ENCODE peak calls at places on chromosomes 4 and X, in ten cellular contexts. One of them, this sample, is unnamed.
A peak's percentile ranks its signal among the peaks of the same experiment; 100 is the strongest.

GRCh38 chr4:7411896-7412585 is 22.7 kb downstream of the PSAPL1 start:
- DNase-seq in H9: no peak
- DNase-seq in CD4-positive, alpha-beta T cell: no peak
- DNase-seq in hepatocyte: no peak
- DNase-seq in endodermal cell: peak; percentile 20
- DNase-seq in nephron progenitor cell: no peak
- DNase-seq in brain microvascular endothelial cell: no peak
- DNase-seq in HFFc6: no peak
- DNase-seq in AG10803: no peak
- DNase-seq in NB4: no peak
- DNase-seq in this sample: peak; percentile 45

GRCh38 chrX:48560681-48561080 is 13.6 kb upstream of the RBM3 start:
- DNase-seq in AG10803: no peak
- DNase-seq in brain microvascular endothelial cell: no peak
- DNase-seq in H9: no peak
- DNase-seq in HFFc6: no peak
- DNase-seq in nephron progenitor cell: no peak
- DNase-seq in hepatocyte: no peak
- DNase-seq in CD4-positive, alpha-beta T cell: no peak
- DNase-seq in endodermal cell: no peak
- DNase-seq in NB4: no peak
- DNase-seq in this sample: no peak

GRCh38 chr4:121827851-121828250 is 4.2 kb upstream of the CCNA2 start:
- DNase-seq in brain microvascular endothelial cell: no peak
- DNase-seq in CD4-positive, alpha-beta T cell: no peak
- DNase-seq in endodermal cell: no peak
- DNase-seq in NB4: no peak
- DNase-seq in HFFc6: peak; percentile 29
- DNase-seq in H9: no peak
- DNase-seq in hepatocyte: no peak
- DNase-seq in AG10803: peak; percentile 31
- DNase-seq in nephron progenitor cell: no peak
- DNase-seq in this sample: no peak

GRCh38 chr4:88963817-88964216 is 93.2 kb downstream of the FAM13A start:
- DNase-seq in NB4: peak; percentile 1
- DNase-seq in hepatocyte: peak; percentile 15
- DNase-seq in HFFc6: peak; percentile 24
- DNase-seq in AG10803: peak; percentile 11
- DNase-seq in endodermal cell: no peak
- DNase-seq in nephron progenitor cell: no peak
- DNase-seq in CD4-positive, alpha-beta T cell: no peak
- DNase-seq in brain microvascular endothelial cell: no peak
- DNase-seq in H9: no peak
- DNase-seq in this sample: no peak

GRCh38 chr4:7652451-7652871 is 217.7 kb upstream of the PSAPL1 start:
- DNase-seq in nephron progenitor cell: peak; percentile 46
- DNase-seq in endodermal cell: no peak
- DNase-seq in brain microvascular endothelial cell: no peak
- DNase-seq in NB4: peak; percentile 46
- DNase-seq in AG10803: no peak
- DNase-seq in H9: no peak
- DNase-seq in CD4-positive, alpha-beta T cell: no peak
- DNase-seq in HFFc6: no peak
- DNase-seq in hepatocyte: no peak
- DNase-seq in this sample: no peak

GRCh38 chr4:154416183-154416543 is 75.4 kb downstream of the DCHS2 start:
- DNase-seq in hepatocyte: peak; percentile 37
- DNase-seq in CD4-positive, alpha-beta T cell: no peak
- DNase-seq in endodermal cell: peak; percentile 86
- DNase-seq in HFFc6: no peak
- DNase-seq in brain microvascular endothelial cell: no peak
- DNase-seq in NB4: no peak
- DNase-seq in AG10803: no peak
- DNase-seq in H9: peak; percentile 74
- DNase-seq in nephron progenitor cell: peak; percentile 58
- DNase-seq in this sample: no peak

GRCh38 chrX:18354369-18355329 is at the start of gene SCML2:
- DNase-seq in AG10803: peak; percentile 32
- DNase-seq in NB4: peak; percentile 60
- DNase-seq in H9: peak; percentile 34
- DNase-seq in hepatocyte: peak; percentile 64
- DNase-seq in nephron progenitor cell: peak; percentile 74
- DNase-seq in brain microvascular endothelial cell: peak; percentile 7
- DNase-seq in endodermal cell: peak; percentile 74
- DNase-seq in CD4-positive, alpha-beta T cell: peak; percentile 36
- DNase-seq in HFFc6: peak; percentile 24
- DNase-seq in this sample: peak; percentile 68

GRCh38 chrX:9569875-9570274 is 105.0 kb downstream of the TBL1X start:
- DNase-seq in endodermal cell: no peak
- DNase-seq in HFFc6: no peak
- DNase-seq in CD4-positive, alpha-beta T cell: no peak
- DNase-seq in hepatocyte: no peak
- DNase-seq in nephron progenitor cell: no peak
- DNase-seq in AG10803: peak; percentile 68
- DNase-seq in brain microvascular endothelial cell: no peak
- DNase-seq in H9: no peak
- DNase-seq in NB4: no peak
- DNase-seq in this sample: no peak

GRCh38 chrX:11953615-11954014 is 184.7 kb upstream of the FRMPD4 start:
- DNase-seq in nephron progenitor cell: no peak
- DNase-seq in AG10803: peak; percentile 86
- DNase-seq in CD4-positive, alpha-beta T cell: no peak
- DNase-seq in NB4: no peak
- DNase-seq in HFFc6: peak; percentile 77
- DNase-seq in hepatocyte: peak; percentile 13
- DNase-seq in brain microvascular endothelial cell: peak; percentile 82
- DNase-seq in H9: no peak
- DNase-seq in endodermal cell: no peak
- DNase-seq in this sample: no peak

GRCh38 chrX:44906542-44906941 is 33.6 kb downstream of the KDM6A start:
- DNase-seq in nephron progenitor cell: no peak
- DNase-seq in hepatocyte: no peak
- DNase-seq in HFFc6: no peak
- DNase-seq in endodermal cell: no peak
- DNase-seq in NB4: no peak
- DNase-seq in AG10803: no peak
- DNase-seq in H9: no peak
- DNase-seq in CD4-positive, alpha-beta T cell: no peak
- DNase-seq in brain microvascular endothelial cell: no peak
- DNase-seq in this sample: no peak

GRCh38 chrX:14529288-14529989 is at the start of gene GLRA2:
- DNase-seq in hepatocyte: peak; percentile 58
- DNase-seq in brain microvascular endothelial cell: peak; percentile 2
- DNase-seq in AG10803: peak; percentile 5
- DNase-seq in HFFc6: peak; percentile 1
- DNase-seq in nephron progenitor cell: peak; percentile 69
- DNase-seq in NB4: peak; percentile 27
- DNase-seq in H9: peak; percentile 49
- DNase-seq in CD4-positive, alpha-beta T cell: no peak
- DNase-seq in endodermal cell: peak; percentile 74
- DNase-seq in this sample: no peak

GRCh38 chr4:111556141-111556781 is 589.0 kb upstream of the FAM241A start:
- DNase-seq in CD4-positive, alpha-beta T cell: no peak
- DNase-seq in HFFc6: peak; percentile 66
- DNase-seq in nephron progenitor cell: no peak
- DNase-seq in brain microvascular endothelial cell: no peak
- DNase-seq in NB4: no peak
- DNase-seq in hepatocyte: no peak
- DNase-seq in H9: no peak
- DNase-seq in endodermal cell: no peak
- DNase-seq in AG10803: peak; percentile 35
- DNase-seq in this sample: no peak

GRCh38 chr4:170420255-170420693 is 330.5 kb upstream of the AADAT start:
- DNase-seq in HFFc6: no peak
- DNase-seq in NB4: peak; percentile 78
- DNase-seq in H9: no peak
- DNase-seq in AG10803: peak; percentile 56
- DNase-seq in brain microvascular endothelial cell: no peak
- DNase-seq in hepatocyte: peak; percentile 25
- DNase-seq in CD4-positive, alpha-beta T cell: no peak
- DNase-seq in nephron progenitor cell: no peak
- DNase-seq in endodermal cell: no peak
- DNase-seq in this sample: no peak

GRCh38 chr4:13654158-13654797 is 26.8 kb upstream of the BOD1L1 start:
- DNase-seq in HFFc6: peak; percentile 62
- DNase-seq in brain microvascular endothelial cell: peak; percentile 77
- DNase-seq in hepatocyte: peak; percentile 91
- DNase-seq in nephron progenitor cell: peak; percentile 91
- DNase-seq in H9: peak; percentile 90
- DNase-seq in CD4-positive, alpha-beta T cell: peak; percentile 81
- DNase-seq in AG10803: peak; percentile 50
- DNase-seq in NB4: peak; percentile 76
- DNase-seq in endodermal cell: peak; percentile 96
- DNase-seq in this sample: peak; percentile 84

GRCh38 chrX:149540133-149540620 is 635 bp upstream of the EOLA1 start:
- DNase-seq in brain microvascular endothelial cell: peak; percentile 81
- DNase-seq in HFFc6: peak; percentile 69
- DNase-seq in nephron progenitor cell: peak; percentile 90
- DNase-seq in CD4-positive, alpha-beta T cell: peak; percentile 88
- DNase-seq in NB4: peak; percentile 90
- DNase-seq in hepatocyte: peak; percentile 96
- DNase-seq in H9: no peak
- DNase-seq in endodermal cell: peak; percentile 95
- DNase-seq in AG10803: peak; percentile 88
- DNase-seq in this sample: peak; percentile 84

GRCh38 chr4:145285928-145286327 is 105.5 kb upstream of the OTUD4 start:
- DNase-seq in brain microvascular endothelial cell: peak; percentile 7
- DNase-seq in H9: no peak
- DNase-seq in HFFc6: peak; percentile 10
- DNase-seq in endodermal cell: no peak
- DNase-seq in AG10803: peak; percentile 32
- DNase-seq in nephron progenitor cell: no peak
- DNase-seq in hepatocyte: no peak
- DNase-seq in CD4-positive, alpha-beta T cell: no peak
- DNase-seq in NB4: no peak
- DNase-seq in this sample: no peak

DNA sequence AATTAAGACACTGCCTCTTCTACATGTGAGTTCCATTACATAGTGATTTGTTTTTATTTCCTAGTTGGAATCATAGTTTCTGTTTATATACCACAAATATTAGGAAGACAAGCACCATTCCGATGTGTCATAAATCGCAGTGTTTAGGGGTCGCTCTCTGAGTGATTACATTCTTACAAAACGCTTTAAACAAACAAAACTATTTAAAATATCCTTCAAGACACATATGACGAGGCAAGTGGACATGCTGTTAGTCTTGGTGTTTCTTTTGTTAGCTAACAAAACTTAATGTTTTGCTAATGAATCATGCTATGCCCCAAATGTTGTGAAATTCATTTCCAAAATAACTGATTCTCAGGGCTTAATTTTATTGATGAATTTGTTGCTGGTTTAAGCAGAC is 1219.3 kb upstream of the PRKX start:
- DNase-seq in brain microvascular endothelial cell: peak; percentile 13
- DNase-seq in AG10803: no peak
- DNase-seq in CD4-positive, alpha-beta T cell: no peak
- DNase-seq in hepatocyte: no peak
- DNase-seq in HFFc6: no peak
- DNase-seq in NB4: no peak
- DNase-seq in endodermal cell: no peak
- DNase-seq in H9: no peak
- DNase-seq in nephron progenitor cell: no peak
- DNase-seq in this sample: no peak
- TF ChIP-seq CTCF in brain microvascular endothelial cell: no peak
- TF ChIP-seq CTCF in AG10803: no peak
- TF ChIP-seq CTCF in CD4-positive, alpha-beta T cell: no peak
- TF ChIP-seq CTCF in hepatocyte: no peak
- TF ChIP-seq CTCF in HFFc6: no peak
- TF ChIP-seq CTCF in NB4: no peak
- TF ChIP-seq CTCF in endodermal cell: no peak
- TF ChIP-seq CTCF in H9: no peak
- TF ChIP-seq CTCF in nephron progenitor cell: no peak
- TF ChIP-seq CTCF in this sample: no peak

DNA sequence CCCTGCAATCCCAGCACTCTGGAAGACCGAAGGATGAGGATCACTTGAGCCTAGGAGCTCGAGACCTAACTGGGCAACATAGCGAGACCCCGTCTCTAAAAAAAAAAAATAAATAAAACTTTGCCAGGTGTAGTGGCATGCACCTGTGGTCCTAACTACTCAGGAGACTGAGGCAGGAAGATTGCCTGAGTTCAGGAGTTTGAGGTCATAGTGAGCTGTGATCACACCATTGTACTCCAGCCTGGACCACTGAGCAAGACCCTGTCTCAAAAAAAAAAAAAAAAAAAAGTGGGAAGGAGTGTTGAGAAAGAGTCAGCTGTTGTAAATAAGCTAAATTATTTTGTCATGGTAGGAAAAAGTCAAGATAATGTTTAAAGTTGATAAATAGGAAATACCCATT is 27.5 kb upstream of the IQSEC2 start:
- DNase-seq in endodermal cell: no peak
- DNase-seq in hepatocyte: no peak
- DNase-seq in NB4: no peak
- DNase-seq in H9: no peak
- DNase-seq in AG10803: no peak
- DNase-seq in brain microvascular endothelial cell: no peak
- DNase-seq in CD4-positive, alpha-beta T cell: no peak
- DNase-seq in nephron progenitor cell: no peak
- DNase-seq in HFFc6: no peak
- DNase-seq in this sample: no peak
- TF ChIP-seq CTCF in endodermal cell: no peak
- TF ChIP-seq CTCF in hepatocyte: no peak
- TF ChIP-seq CTCF in NB4: no peak
- TF ChIP-seq CTCF in H9: no peak
- TF ChIP-seq CTCF in AG10803: no peak
- TF ChIP-seq CTCF in brain microvascular endothelial cell: no peak
- TF ChIP-seq CTCF in CD4-positive, alpha-beta T cell: no peak
- TF ChIP-seq CTCF in nephron progenitor cell: no peak
- TF ChIP-seq CTCF in HFFc6: no peak
- TF ChIP-seq CTCF in this sample: no peak

DNA sequence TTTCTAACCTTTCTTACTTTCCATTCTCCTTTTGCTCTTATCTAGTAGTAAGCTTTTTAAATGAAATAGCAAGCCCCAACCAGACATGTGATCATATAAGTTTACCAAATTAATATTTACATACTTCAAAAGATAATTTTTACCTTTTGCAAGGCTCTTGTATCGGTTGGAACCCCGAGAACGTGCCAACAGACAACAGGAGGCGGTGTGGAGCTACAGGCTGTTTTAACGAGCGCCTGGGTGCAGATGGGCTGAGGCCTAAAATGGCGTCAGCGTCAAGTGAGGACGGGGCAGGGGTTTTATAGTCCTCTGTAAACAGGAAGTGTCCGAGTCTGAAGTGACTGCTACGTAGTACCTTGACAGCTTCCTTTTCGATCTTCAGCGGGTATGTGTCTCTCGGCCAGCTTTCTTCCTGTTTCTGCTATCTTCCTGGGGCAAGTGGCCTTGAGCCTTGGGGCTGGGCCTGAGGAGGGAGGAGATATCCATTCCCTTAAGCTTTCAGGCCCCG is 342.7 kb downstream of the GALNTL6 start:
- DNase-seq in CD4-positive, alpha-beta T cell: no peak
- DNase-seq in AG10803: no peak
- DNase-seq in endodermal cell: no peak
- DNase-seq in hepatocyte: no peak
- DNase-seq in H9: no peak
- DNase-seq in NB4: no peak
- DNase-seq in HFFc6: no peak
- DNase-seq in brain microvascular endothelial cell: no peak
- DNase-seq in nephron progenitor cell: no peak
- DNase-seq in this sample: no peak
- TF ChIP-seq CTCF in CD4-positive, alpha-beta T cell: no peak
- TF ChIP-seq CTCF in AG10803: no peak
- TF ChIP-seq CTCF in endodermal cell: no peak
- TF ChIP-seq CTCF in hepatocyte: no peak
- TF ChIP-seq CTCF in H9: peak; percentile 24
- TF ChIP-seq CTCF in NB4: no peak
- TF ChIP-seq CTCF in HFFc6: no peak
- TF ChIP-seq CTCF in brain microvascular endothelial cell: no peak
- TF ChIP-seq CTCF in nephron progenitor cell: no peak
- TF ChIP-seq CTCF in this sample: no peak

GRCh38 chr4:133263082-133263481 is 114.0 kb downstream of the PCDH10 start:
- DNase-seq in endodermal cell: peak; percentile 89
- DNase-seq in brain microvascular endothelial cell: no peak
- DNase-seq in hepatocyte: no peak
- DNase-seq in AG10803: no peak
- DNase-seq in CD4-positive, alpha-beta T cell: no peak
- DNase-seq in nephron progenitor cell: no peak
- DNase-seq in NB4: no peak
- DNase-seq in H9: peak; percentile 67
- DNase-seq in HFFc6: no peak
- DNase-seq in this sample: no peak
- TF ChIP-seq CTCF in endodermal cell: no peak
- TF ChIP-seq CTCF in brain microvascular endothelial cell: no peak
- TF ChIP-seq CTCF in hepatocyte: no peak
- TF ChIP-seq CTCF in AG10803: no peak
- TF ChIP-seq CTCF in CD4-positive, alpha-beta T cell: no peak
- TF ChIP-seq CTCF in nephron progenitor cell: no peak
- TF ChIP-seq CTCF in NB4: no peak
- TF ChIP-seq CTCF in H9: no peak
- TF ChIP-seq CTCF in HFFc6: no peak
- TF ChIP-seq CTCF in this sample: no peak